ENCODE peak calls at places on chromosomes 4 and X, in nine cellular contexts. X is A549, S is WTC11, I is NB4, A is HCT116, E is GM12878, C is HepG2, W is H1, M is K562. O is an unnamed sample.

GRCh38 chrX:51867626-51868025 is 25.8 kb upstream of the MAGED1 start:
- DNase-seq in X (no peak), S (no peak), I (no peak), A (no peak), E (no peak), C (no peak), W (no peak), M (no peak), O (no peak)

GRCh38 chr4:67584496-67584895 is 26.0 kb downstream of the STAP1 start:
- DNase-seq in X (no peak), S (no peak), I (no peak), A (no peak), E (no peak), C (no peak), W (no peak), M (no peak), O (no peak)

GRCh38 chr4:86961605-86962295 is 26.9 kb downstream of the AFF1 start:
- DNase-seq in X (no peak), S (no peak), I (peak), A (no peak), E (peak), C (no peak), W (no peak), M (peak), O (no peak)

GRCh38 chr4:188403272-188403671 is 264.0 kb downstream of the TRIML1 start:
- DNase-seq in X (no peak), S (peak), I (peak), A (no peak), E (no peak), C (no peak), W (no peak), M (no peak), O (peak)

GRCh38 chrX:15242899-15243555 is 26.9 kb downstream of the ASB9 start:
- DNase-seq in X (peak), S (no peak), I (peak), A (peak), E (peak), C (peak), W (no peak), M (peak), O (peak)

GRCh38 chr4:128076465-128076864 is 15.4 kb downstream of the LARP1B start:
- DNase-seq in X (no peak), S (no peak), I (no peak), A (no peak), E (no peak), C (no peak), W (no peak), M (no peak), O (no peak)

GRCh38 chrX:94932278-94932965 is 1258.4 kb downstream of the FAM133A start:
- DNase-seq in X (no peak), S (no peak), I (no peak), A (no peak), E (peak), C (no peak), W (no peak), M (no peak), O (no peak)

GRCh38 chrX:107324493-107325310 is 118.3 kb downstream of the DNAAF6 start:
- DNase-seq in X (peak), S (peak), I (peak), A (no peak), E (no peak), C (no peak), W (peak), M (peak), O (peak)

GRCh38 chrX:106608016-106608415 is 3.8 kb upstream of the RADX start:
- DNase-seq in X (no peak), S (no peak), I (no peak), A (no peak), E (no peak), C (no peak), W (no peak), M (no peak), O (no peak)

GRCh38 chr4:145083891-145084640 is 13.9 kb downstream of the ANAPC10 start:
- DNase-seq in X (no peak), S (no peak), I (no peak), A (peak), E (no peak), C (peak), W (no peak), M (no peak), O (no peak)

GRCh38 chr4:140861359-140862181 is 105.4 kb upstream of the TBC1D9 start:
- DNase-seq in X (peak), S (peak), I (peak), A (peak), E (peak), C (peak), W (peak), M (peak), O (peak)

GRCh38 chr4:184728858-184729257 is 5.0 kb downstream of the CENPU start:
- DNase-seq in X (no peak), S (no peak), I (no peak), A (no peak), E (no peak), C (peak), W (no peak), M (no peak), O (no peak)

GRCh38 chr4:7236847-7237246 is 44.5 kb downstream of the SORCS2 start:
- DNase-seq in X (no peak), S (no peak), I (no peak), A (no peak), E (no peak), C (no peak), W (no peak), M (no peak), O (no peak)

GRCh38 chrX:21487832-21488231 is 113.6 kb downstream of the CNKSR2 start:
- DNase-seq in X (no peak), S (no peak), I (no peak), A (no peak), E (no peak), C (peak), W (no peak), M (no peak), O (no peak)

GRCh38 chrX:53282313-53282712 is 929 bp upstream of the IQSEC2 start:
- DNase-seq in X (no peak), S (no peak), I (no peak), A (no peak), E (no peak), C (no peak), W (no peak), M (no peak), O (no peak)

GRCh38 chr4:139015948-139016451 is 419 bp downstream of the NOCT start:
- DNase-seq in X (no peak), S (no peak), I (peak), A (no peak), E (no peak), C (peak), W (no peak), M (no peak), O (no peak)
- TF ChIP-seq MAX in X (no peak), S (no peak), I (no peak), A (no peak), E (no peak), C (no peak), W (no peak), M (no peak), O (no peak)

GRCh38 chr4:16227462-16227868 is 1.2 kb upstream of the TAPT1 start:
- DNase-seq in X (no peak), S (no peak), I (peak), A (no peak), E (no peak), C (peak), W (no peak), M (no peak), O (peak)
- TF ChIP-seq MAX in X (no peak), S (no peak), I (no peak), A (no peak), E (no peak), C (no peak), W (no peak), M (no peak), O (no peak)

DNA sequence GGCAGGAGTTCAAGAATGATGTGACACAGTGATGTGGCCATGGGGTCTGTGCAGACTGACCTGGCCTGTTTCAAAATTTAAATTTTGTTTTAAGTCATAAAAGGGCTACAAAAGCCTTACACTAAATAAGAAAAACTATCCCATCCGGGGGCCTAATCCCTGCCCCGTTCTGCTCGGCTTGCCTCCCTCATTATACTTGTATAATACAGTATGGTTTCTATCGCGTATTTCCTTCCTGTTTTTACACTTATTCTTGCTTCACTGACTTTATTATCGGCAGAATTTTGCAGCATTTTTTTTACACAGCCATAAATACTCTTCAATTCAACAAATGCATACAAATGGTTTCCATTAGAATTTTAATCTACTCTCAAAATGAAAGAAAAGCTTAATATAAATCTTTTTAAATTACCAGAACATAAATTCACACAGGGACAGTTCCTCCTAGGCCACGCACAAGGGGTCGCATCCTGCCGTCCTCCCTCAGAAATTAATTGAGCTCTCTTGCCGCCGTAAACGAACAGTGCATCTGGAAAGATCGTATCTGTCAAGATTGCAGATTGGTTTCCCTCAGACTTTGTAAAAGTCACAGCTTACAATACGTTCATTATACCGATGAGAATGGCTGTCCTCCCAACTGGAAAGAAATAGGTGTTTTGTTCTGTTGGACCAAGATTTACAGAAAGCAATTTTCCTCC is 42.9 kb downstream of the DCTD start:
- DNase-seq in X (no peak), S (no peak), I (no peak), A (no peak), E (no peak), C (no peak), W (no peak), M (no peak), O (no peak)
- TF ChIP-seq MAX in X (no peak), S (no peak), I (no peak), A (no peak), E (no peak), C (no peak), W (no peak), M (no peak), O (no peak)

DNA sequence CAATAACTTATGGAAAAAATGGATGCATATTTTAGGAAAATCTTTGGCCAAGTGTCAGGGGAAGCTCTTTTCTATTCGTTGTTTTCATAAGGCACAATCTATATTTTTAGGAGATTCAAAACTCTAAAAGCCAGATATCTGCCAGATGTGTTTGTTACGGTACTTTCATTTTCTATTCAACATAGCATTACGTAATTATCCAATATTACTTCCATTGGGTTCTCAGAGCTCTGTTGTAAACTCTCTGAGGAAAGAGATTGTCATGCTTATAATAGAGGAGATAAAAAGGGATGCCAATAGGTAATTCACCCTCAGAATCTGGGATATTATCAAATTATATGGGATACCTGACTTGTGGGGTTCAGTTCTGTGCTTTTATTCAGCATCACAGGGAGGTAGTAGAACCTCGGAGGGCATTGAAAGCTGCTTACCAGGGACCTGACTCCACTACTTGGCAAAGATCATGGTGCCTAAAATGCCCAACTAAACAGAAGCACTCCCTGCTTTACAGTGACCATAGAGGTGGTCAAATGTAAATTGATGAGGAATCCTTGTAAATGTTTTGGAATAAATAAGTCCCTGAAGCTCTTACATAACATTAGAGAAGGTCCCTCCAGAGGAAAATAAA is 32.9 kb upstream of the GC start:
- DNase-seq in X (no peak), S (no peak), I (no peak), A (no peak), E (no peak), C (no peak), W (no peak), M (no peak), O (no peak)
- TF ChIP-seq MAX in X (no peak), S (no peak), I (no peak), A (no peak), E (no peak), C (no peak), W (no peak), M (no peak), O (no peak)

GRCh38 chr4:88823058-88823919 is 125.7 kb upstream of the NAP1L5 start:
- DNase-seq in X (peak), S (peak), I (peak), A (peak), E (peak), C (peak), W (peak), M (peak), O (peak)
- TF ChIP-seq MAX in X (peak), S (peak), I (peak), A (peak), E (no peak), C (peak), W (peak), M (peak), O (peak)